ENCODE peak calls at places on chromosomes 3 and 15, in four cellular contexts. I is body of pancreas; D is sigmoid colon; Z is effector memory CD4-positive, alpha-beta T cell. P is an unnamed sample.

GRCh38 chr3:41327718-41328117 is 128.4 kb downstream of the CTNNB1 start:
- DNase-seq in I (no peak), D (no peak), Z (no peak), P (no peak)

GRCh38 chr3:37891227-37891626 is 29.5 kb downstream of the CTDSPL start:
- DNase-seq in I (peak; percentile 46), D (no peak), Z (no peak), P (no peak)

GRCh38 chr3:68256635-68257034 is 602.2 kb upstream of the SUCLG2 start:
- DNase-seq in I (no peak), D (no peak), Z (no peak), P (peak; percentile 2)

GRCh38 chr3:132279030-132279429 is 38.2 kb upstream of the ACP3 start:
- DNase-seq in I (no peak), D (no peak), Z (no peak), P (no peak)

GRCh38 chr3:126961191-126961790 is 21.6 kb upstream of the PLXNA1 start:
- DNase-seq in I (peak; percentile 80), D (peak; percentile 80), Z (no peak), P (no peak)

GRCh38 chr3:22245122-22245521 is 494.1 kb upstream of the ZNF385D start:
- DNase-seq in I (peak; percentile 37), D (no peak), Z (no peak), P (no peak)

GRCh38 chr3:152073267-152073666 is 195.5 kb upstream of the MBNL1 start:
- DNase-seq in I (no peak), D (no peak), Z (no peak), P (no peak)

GRCh38 chr3:37922721-37923575 is 61.3 kb downstream of the CTDSPL start:
- DNase-seq in I (no peak), D (no peak), Z (no peak), P (no peak)

GRCh38 chr3:71585891-71586809 is 2.6 kb upstream of the FOXP1 start:
- DNase-seq in I (peak; percentile 21), D (no peak), Z (no peak), P (peak; percentile 9)

GRCh38 chr15:63469190-63469589 is 35.2 kb upstream of the USP3 start:
- DNase-seq in I (no peak), D (no peak), Z (no peak), P (no peak)

GRCh38 chr3:186724911-186725310 is 7.8 kb downstream of the KNG1 start:
- DNase-seq in I (no peak), D (no peak), Z (no peak), P (no peak)

GRCh38 chr3:169618894-169619792 is 44.4 kb downstream of the MECOM start:
- DNase-seq in I (no peak), D (no peak), Z (no peak), P (no peak)

GRCh38 chr15:101357333-101357732 is 62.3 kb upstream of the SNRPA1 start:
- DNase-seq in I (no peak), D (no peak), Z (no peak), P (no peak)

GRCh38 chr3:171277456-171278406 is 182.5 kb downstream of the TNIK start:
- DNase-seq in I (no peak), D (no peak), Z (no peak), P (no peak)

GRCh38 chr3:115803661-115804060 is 180.4 kb downstream of the GAP43 start:
- DNase-seq in I (no peak), D (no peak), Z (no peak), P (no peak)

GRCh38 chr3:127167315-127168043 is 25.5 kb upstream of the PRR23E start:
- DNase-seq in I (no peak), D (no peak), Z (no peak), P (no peak)

GRCh38 chr3:26281284-26281977 is 341.1 kb upstream of the LRRC3B start:
- DNase-seq in I (peak; percentile 84), D (no peak), Z (no peak), P (no peak)

GRCh38 chr3:195441476-195441970 is 1.3 kb downstream of the ACAP2 start:
- DNase-seq in I (no peak), D (no peak), Z (no peak), P (no peak)

GRCh38 chr3:128497305-128498126 is 4.5 kb upstream of the GATA2 start:
- DNase-seq in I (peak; percentile 80), D (peak; percentile 67), Z (peak; percentile 14), P (peak; percentile 57)

GRCh38 chr3:11143476-11143875 is 10.8 kb upstream of the HRH1 start:
- DNase-seq in I (no peak), D (no peak), Z (no peak), P (no peak)

GRCh38 chr3:172033392-172033791 is 6.0 kb upstream of the FNDC3B start:
- DNase-seq in I (no peak), D (no peak), Z (no peak), P (no peak)

GRCh38 chr15:31081568-31082250 is 19.8 kb downstream of the TRPM1 start:
- DNase-seq in I (peak; percentile 53), D (no peak), Z (no peak), P (no peak)

GRCh38 chr15:27869697-27870281 is 229.3 kb downstream of the OCA2 start:
- DNase-seq in I (no peak), D (no peak), Z (no peak), P (no peak)

GRCh38 chr15:41490355-41490754 is 3.3 kb upstream of the ITPKA start:
- DNase-seq in I (no peak), D (no peak), Z (no peak), P (peak; percentile 71)

GRCh38 chr15:39598186-39598850 is 17.4 kb downstream of the THBS1 start:
- DNase-seq in I (no peak), D (no peak), Z (no peak), P (no peak)

GRCh38 chr3:46903341-46904302 is 26.1 kb downstream of the PTH1R start:
- DNase-seq in I (no peak), D (peak; percentile 61), Z (no peak), P (no peak)

GRCh38 chr15:92821491-92822116 is 78.5 kb upstream of the CHD2 start:
- DNase-seq in I (no peak), D (no peak), Z (no peak), P (peak; percentile 47)

GRCh38 chr3:187263270-187263669 is 28.3 kb downstream of the MASP1 start:
- DNase-seq in I (no peak), D (no peak), Z (no peak), P (no peak)

GRCh38 chr3:187490366-187490765 is 122.2 kb downstream of the RTP4 start:
- DNase-seq in I (no peak), D (no peak), Z (no peak), P (no peak)

GRCh38 chr15:36230741-36231140 is 348.7 kb upstream of the CDIN1 start:
- DNase-seq in I (no peak), D (no peak), Z (no peak), P (no peak)

GRCh38 chr3:56042326-56042951 is 425.8 kb downstream of the ERC2 start:
- DNase-seq in I (peak; percentile 9), D (no peak), Z (no peak), P (no peak)

GRCh38 chr3:113276581-113277080 is 65.3 kb downstream of the BOC start:
- DNase-seq in I (no peak), D (no peak), Z (no peak), P (no peak)

GRCh38 chr3:12393894-12394293 is 90.4 kb upstream of the TSEN2 start:
- DNase-seq in I (peak; percentile 7), D (no peak), Z (no peak), P (no peak)

GRCh38 chr15:78179906-78180305 is 30.7 kb downstream of the IDH3A start:
- DNase-seq in I (no peak), D (no peak), Z (no peak), P (no peak)

GRCh38 chr15:40325188-40325587 is 1.7 kb downstream of the INAFM2 start:
- DNase-seq in I (no peak), D (no peak), Z (no peak), P (no peak)

GRCh38 chr15:101398247-101398646 is 91.3 kb downstream of the PCSK6 start:
- DNase-seq in I (no peak), D (no peak), Z (no peak), P (no peak)

GRCh38 chr3:30435950-30436349 is 170.5 kb upstream of the TGFBR2 start:
- DNase-seq in I (no peak), D (no peak), Z (no peak), P (peak; percentile 15)
- H3K4me3 ChIP-seq in I (no peak overlapping the region), D (no peak overlapping the region), Z (peak overlapping the region; percentile 35), P (peak overlapping the region; percentile 78)

GRCh38 chr15:82951472-82952155 is 906 bp downstream of the HOMER2 start:
- DNase-seq in I (peak; percentile 29), D (no peak), Z (no peak), P (peak; percentile 5)

GRCh38 chr15:82950295-82950694 is 2.2 kb downstream of the HOMER2 start:
- DNase-seq in I (no peak), D (no peak), Z (no peak), P (no peak)

GRCh38 chr15:82950746-82951370 is 1.7 kb downstream of the HOMER2 start:
- DNase-seq in I (no peak), D (no peak), Z (no peak), P (peak; percentile 27)

GRCh38 chr15:82952156-82953081 is at the start of gene HOMER2:
- DNase-seq in I (peak; percentile 90), D (no peak), Z (no peak), P (peak; percentile 8)
- H3K4me3 ChIP-seq in I (peak within 1 kb of the TSS; percentile 76), D (peak within 1 kb of the TSS; percentile 40), Z (peak within 1 kb of the TSS; percentile 20), P (no peak within 1 kb of the TSS)

GRCh38 chr3:123446210-123446609 is 2.7 kb downstream of the ADCY5 start:
- DNase-seq in I (no peak), D (no peak), Z (no peak), P (no peak)
- H3K4me3 ChIP-seq in I (no peak overlapping the region), D (peak overlapping the region; percentile 53), Z (no peak overlapping the region), P (no peak overlapping the region)

GRCh38 chr15:70447927-70448698 is 315.2 kb downstream of the UACA start:
- DNase-seq in I (peak; percentile 24), D (no peak), Z (no peak), P (peak; percentile 86)
- H3K4me3 ChIP-seq in I (no peak overlapping the region), D (no peak overlapping the region), Z (peak overlapping the region; percentile 3), P (no peak overlapping the region)

GRCh38 chr15:99055555-99056134 is 48.1 kb upstream of the PGPEP1L start:
- DNase-seq in I (no peak), D (no peak), Z (no peak), P (no peak)

GRCh38 chr15:99059010-99059981 is 45.6 kb upstream of the SYNM start:
- DNase-seq in I (peak; percentile 57), D (peak; percentile 96), Z (no peak), P (peak; percentile 16)

GRCh38 chr15:99057020-99057419 is 47.9 kb upstream of the SYNM start:
- DNase-seq in I (no peak), D (no peak), Z (no peak), P (no peak)

GRCh38 chr15:99057697-99058420 is 47.0 kb upstream of the SYNM start:
- DNase-seq in I (no peak), D (peak; percentile 67), Z (no peak), P (no peak)

GRCh38 chr15:99058421-99058870 is 46.4 kb upstream of the SYNM start:
- DNase-seq in I (no peak), D (peak; percentile 72), Z (no peak), P (no peak)
- H3K4me3 ChIP-seq in I (no peak overlapping the region), D (peak overlapping the region; percentile 18), Z (no peak overlapping the region), P (no peak overlapping the region)

GRCh38 chr3:185717121-185717520 is 107.7 kb downstream of the IGF2BP2 start:
- DNase-seq in I (peak; percentile 13), D (no peak), Z (no peak), P (no peak)

GRCh38 chr3:185713015-185713414 is 111.8 kb downstream of the IGF2BP2 start:
- DNase-seq in I (no peak), D (no peak), Z (no peak), P (no peak)

GRCh38 chr3:185714085-185714484 is 110.8 kb downstream of the IGF2BP2 start:
- DNase-seq in I (no peak), D (no peak), Z (no peak), P (no peak)

GRCh38 chr3:185716436-185717090 is 108.3 kb downstream of the IGF2BP2 start:
- DNase-seq in I (no peak), D (no peak), Z (no peak), P (no peak)

GRCh38 chr3:185715091-185715490 is 109.8 kb downstream of the IGF2BP2 start:
- DNase-seq in I (no peak), D (no peak), Z (no peak), P (no peak)
- H3K4me3 ChIP-seq in I (no peak overlapping the region), D (no peak overlapping the region), Z (no peak overlapping the region), P (no peak overlapping the region)